ENCODE peak calls at places on chromosomes 5 and 9, in four cellular contexts. T, J, W and E are unnamed samples.

GRCh38 chr5:140926903-140927573 is 939 bp downstream of the PCDHAC1 start:
- DNase-seq in T (peak), J (no peak), W (no peak), E (no peak)

GRCh38 chr9:3576358-3576757 is 50.6 kb upstream of the RFX3 start:
- DNase-seq in T (peak), J (no peak), W (no peak), E (no peak)

GRCh38 chr9:219670-220365 is 5.2 kb downstream of the DOCK8 start:
- DNase-seq in T (no peak), J (no peak), W (no peak), E (no peak)

GRCh38 chr5:132557425-132557805 is 638 bp downstream of the RAD50 start:
- DNase-seq in T (peak), J (peak), W (peak), E (no peak)

GRCh38 chr5:157607371-157608161 is 32.0 kb upstream of the ADAM19 start:
- DNase-seq in T (no peak), J (no peak), W (no peak), E (no peak)

GRCh38 chr5:100131161-100131560 is 404.0 kb upstream of the FAM174A start:
- DNase-seq in T (no peak), J (no peak), W (no peak), E (no peak)

GRCh38 chr5:172163346-172163745 is 24.7 kb downstream of the STK10 start:
- DNase-seq in T (no peak), J (no peak), W (no peak), E (peak)

GRCh38 chr9:78097541-78097940 is 65.9 kb upstream of the GNAQ start:
- DNase-seq in T (no peak), J (no peak), W (no peak), E (no peak)

GRCh38 chr9:113593682-113594281 is 130.3 kb downstream of the RGS3 start:
- DNase-seq in T (peak), J (peak), W (peak), E (no peak)

GRCh38 chr5:66974256-66974655 is 222.3 kb downstream of the CD180 start:
- DNase-seq in T (no peak), J (no peak), W (no peak), E (no peak)

GRCh38 chr5:160169326-160169725 is 50.1 kb upstream of the PWWP2A start:
- DNase-seq in T (no peak), J (no peak), W (peak), E (no peak)

GRCh38 chr5:175711031-175711430 is 53.2 kb downstream of the HRH2 start:
- DNase-seq in T (no peak), J (no peak), W (no peak), E (no peak)

GRCh38 chr5:14908195-14908594 is 36.6 kb upstream of the ANKH start:
- DNase-seq in T (no peak), J (no peak), W (no peak), E (no peak)

GRCh38 chr5:159403906-159404641 is 73.8 kb upstream of the IL12B start:
- DNase-seq in T (no peak), J (no peak), W (no peak), E (peak)

GRCh38 chr9:78921341-78921740 is 624.4 kb downstream of the PSAT1 start:
- DNase-seq in T (no peak), J (no peak), W (no peak), E (no peak)

GRCh38 chr5:54644226-54644625 is 126.7 kb downstream of the SNX18 start:
- DNase-seq in T (no peak), J (no peak), W (peak), E (no peak)

GRCh38 chr5:168747987-168748777 is 169.0 kb upstream of the PANK3 start:
- DNase-seq in T (peak), J (no peak), W (peak), E (no peak)

GRCh38 chr9:36802171-36802920 is 229.7 kb downstream of the MELK start:
- DNase-seq in T (no peak), J (no peak), W (peak), E (no peak)

GRCh38 chr5:2755371-2755715 is 3.9 kb upstream of the IRX2 start:
- DNase-seq in T (no peak), J (peak), W (no peak), E (no peak)

GRCh38 chr5:6448622-6449464 is at the start of gene UBE2QL1:
- DNase-seq in T (no peak), J (peak), W (peak), E (no peak)

GRCh38 chr5:173163219-173163618 is 18.9 kb downstream of the BNIP1 start:
- DNase-seq in T (no peak), J (no peak), W (no peak), E (no peak)

GRCh38 chr5:174816858-174817257 is 92.5 kb downstream of the MSX2 start:
- DNase-seq in T (no peak), J (no peak), W (no peak), E (no peak)